ENCODE peak calls at places on chromosome 1, in nine cellular contexts. J, N, G, V, Q, O, P, D and E are unnamed samples.

GRCh38 chr1:19799233-19799876 is 361 bp downstream of the TMCO4 start:
- DNase-seq in J (no peak), N (peak), G (peak), V (peak), Q (peak), O (no peak), P (no peak), D (peak), E (no peak)

GRCh38 chr1:7207875-7208646 is 422.8 kb downstream of the CAMTA1 start:
- DNase-seq in J (no peak), N (no peak), G (peak), V (peak), Q (no peak), O (no peak), P (no peak), D (peak), E (no peak)

GRCh38 chr1:22829001-22829989 is 118.7 kb downstream of the EPHB2 start:
- DNase-seq in J (no peak), N (no peak), G (no peak), V (no peak), Q (no peak), O (no peak), P (no peak), D (peak), E (no peak)

GRCh38 chr1:248613742-248614141 is 16.2 kb upstream of the OR2T10 start:
- DNase-seq in J (no peak), N (no peak), G (no peak), V (no peak), Q (no peak), O (no peak), P (no peak), D (no peak), E (no peak)

GRCh38 chr1:116826818-116827606 is 72.8 kb downstream of the CD2 start:
- DNase-seq in J (no peak), N (no peak), G (no peak), V (no peak), Q (no peak), O (no peak), P (peak), D (peak), E (no peak)

GRCh38 chr1:108627256-108627655 is 33.6 kb downstream of the HENMT1 start:
- DNase-seq in J (no peak), N (no peak), G (no peak), V (no peak), Q (no peak), O (no peak), P (no peak), D (no peak), E (no peak)

GRCh38 chr1:77889671-77890070 is 1.2 kb downstream of the NEXN start:
- DNase-seq in J (no peak), N (no peak), G (no peak), V (no peak), Q (no peak), O (peak), P (no peak), D (peak), E (no peak)

GRCh38 chr1:13783551-13783950 is 83.6 kb downstream of the PRDM2 start:
- DNase-seq in J (no peak), N (no peak), G (no peak), V (no peak), Q (no peak), O (no peak), P (no peak), D (peak), E (no peak)

GRCh38 chr1:183105449-183105848 is 80.6 kb upstream of the LAMC2 start:
- DNase-seq in J (no peak), N (no peak), G (no peak), V (no peak), Q (no peak), O (no peak), P (no peak), D (peak), E (no peak)

GRCh38 chr1:204191481-204191880 is 4.8 kb downstream of the KISS1 start:
- DNase-seq in J (no peak), N (no peak), G (no peak), V (no peak), Q (no peak), O (no peak), P (no peak), D (no peak), E (no peak)

GRCh38 chr1:112805155-112805853 is 90.2 kb upstream of the PPM1J start:
- DNase-seq in J (no peak), N (no peak), G (no peak), V (no peak), Q (no peak), O (no peak), P (no peak), D (no peak), E (no peak)

GRCh38 chr1:60978421-60979357 is 103.7 kb upstream of the NFIA start:
- DNase-seq in J (no peak), N (no peak), G (peak), V (no peak), Q (peak), O (no peak), P (peak), D (peak), E (no peak)

GRCh38 chr1:77514871-77515776 is 167.3 kb downstream of the ZZZ3 start:
- DNase-seq in J (no peak), N (no peak), G (peak), V (peak), Q (no peak), O (no peak), P (no peak), D (peak), E (no peak)

GRCh38 chr1:151711044-151711800 is 5.4 kb downstream of the CELF3 start:
- DNase-seq in J (no peak), N (no peak), G (no peak), V (no peak), Q (no peak), O (no peak), P (no peak), D (no peak), E (no peak)

GRCh38 chr1:213201380-213202155 is 150.5 kb downstream of the RPS6KC1 start:
- DNase-seq in J (no peak), N (no peak), G (no peak), V (no peak), Q (no peak), O (no peak), P (no peak), D (peak), E (no peak)

GRCh38 chr1:56658254-56658653 is 13.1 kb downstream of the PRKAA2 start:
- DNase-seq in J (no peak), N (no peak), G (no peak), V (no peak), Q (no peak), O (no peak), P (no peak), D (no peak), E (no peak)

GRCh38 chr1:55443175-55443933 is 228.2 kb upstream of the USP24 start:
- DNase-seq in J (peak), N (peak), G (no peak), V (no peak), Q (peak), O (peak), P (no peak), D (peak), E (no peak)

GRCh38 chr1:206438554-206438953 is 31.7 kb upstream of the IKBKE start:
- DNase-seq in J (no peak), N (no peak), G (no peak), V (no peak), Q (no peak), O (no peak), P (no peak), D (no peak), E (no peak)

GRCh38 chr1:203320546-203321272 is 15.4 kb downstream of the BTG2 start:
- DNase-seq in J (peak), N (peak), G (peak), V (no peak), Q (peak), O (no peak), P (no peak), D (peak), E (no peak)

GRCh38 chr1:70017770-70018169 is 187.6 kb downstream of the LRRC40 start:
- DNase-seq in J (no peak), N (no peak), G (no peak), V (no peak), Q (no peak), O (no peak), P (no peak), D (peak), E (no peak)

GRCh38 chr1:165841582-165842362 is 14.4 kb downstream of the UCK2 start:
- DNase-seq in J (no peak), N (no peak), G (no peak), V (no peak), Q (no peak), O (no peak), P (no peak), D (peak), E (no peak)

GRCh38 chr1:53919675-53920066 is 25.7 kb downstream of the DIO1 start:
- DNase-seq in J (no peak), N (no peak), G (no peak), V (no peak), Q (no peak), O (no peak), P (no peak), D (peak), E (no peak)

GRCh38 chr1:9008236-9008635 is 18.0 kb downstream of the SLC2A7 start:
- DNase-seq in J (no peak), N (no peak), G (no peak), V (no peak), Q (no peak), O (no peak), P (no peak), D (no peak), E (no peak)

GRCh38 chr1:54292015-54292739 is 92.2 kb downstream of the MRPL37 start:
- DNase-seq in J (no peak), N (no peak), G (no peak), V (no peak), Q (no peak), O (no peak), P (no peak), D (no peak), E (no peak)

GRCh38 chr1:11482904-11483479 is 4.0 kb downstream of the DISP3 start:
- DNase-seq in J (no peak), N (no peak), G (no peak), V (no peak), Q (no peak), O (no peak), P (no peak), D (no peak), E (no peak)

GRCh38 chr1:169918927-169919326 is 25.2 kb upstream of the SCYL3 start:
- DNase-seq in J (no peak), N (no peak), G (no peak), V (no peak), Q (no peak), O (no peak), P (no peak), D (no peak), E (no peak)

GRCh38 chr1:203290261-203291089 is 14.8 kb upstream of the BTG2 start:
- DNase-seq in J (peak), N (peak), G (peak), V (peak), Q (peak), O (no peak), P (no peak), D (peak), E (peak)

GRCh38 chr1:168136709-168137514 is at the start of gene GPR161:
- DNase-seq in J (no peak), N (peak), G (peak), V (peak), Q (peak), O (no peak), P (no peak), D (peak), E (peak)

GRCh38 chr1:92854386-92854785 is 22.5 kb downstream of the RPL5 start:
- DNase-seq in J (no peak), N (no peak), G (no peak), V (no peak), Q (no peak), O (no peak), P (no peak), D (no peak), E (no peak)

GRCh38 chr1:223224465-223224864 is 81.4 kb upstream of the TLR5 start:
- DNase-seq in J (peak), N (no peak), G (no peak), V (no peak), Q (no peak), O (no peak), P (no peak), D (no peak), E (no peak)

GRCh38 chr1:153646672-153647374 is 11.7 kb upstream of the SNAPIN start:
- DNase-seq in J (no peak), N (no peak), G (no peak), V (no peak), Q (no peak), O (no peak), P (no peak), D (no peak), E (no peak)

GRCh38 chr1:173555651-173556305 is 47.1 kb downstream of the SLC9C2 start:
- DNase-seq in J (no peak), N (no peak), G (no peak), V (no peak), Q (no peak), O (no peak), P (no peak), D (no peak), E (no peak)
- TF ChIP-seq CTCF in J (no peak), N (no peak), G (no peak), V (no peak), Q (no peak), O (no peak), P (no peak), D (no peak), E (no peak)

DNA sequence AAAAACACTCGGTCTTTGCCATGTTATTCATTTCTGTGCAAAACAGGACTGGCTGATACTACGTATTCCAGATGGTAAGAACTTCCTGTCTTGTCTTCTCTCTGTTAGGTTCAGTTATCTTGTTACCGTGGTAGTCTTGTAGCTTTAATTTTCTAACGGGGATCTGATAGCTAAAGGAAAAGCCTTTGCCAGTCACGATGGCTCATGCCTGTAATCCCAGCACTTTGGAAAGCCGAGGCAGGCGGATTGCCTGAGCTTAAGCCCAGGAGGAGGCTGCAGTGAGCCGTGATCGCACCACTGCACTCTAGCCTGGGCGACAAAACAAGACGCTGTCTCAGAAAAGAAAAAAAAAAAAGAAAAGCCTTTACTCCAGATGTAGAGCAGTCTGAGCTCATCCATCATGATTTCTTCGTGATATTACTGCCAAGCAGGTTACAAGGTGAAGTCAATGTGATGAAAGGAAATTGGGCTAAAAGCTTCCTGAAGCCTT is 11.1 kb upstream of the MSTO1 start:
- DNase-seq in J (no peak), N (no peak), G (no peak), V (no peak), Q (no peak), O (no peak), P (no peak), D (peak), E (no peak)
- TF ChIP-seq CTCF in J (no peak), N (no peak), G (no peak), V (no peak), Q (no peak), O (no peak), P (no peak), D (peak), E (no peak)

GRCh38 chr1:87120779-87121178 is 206.3 kb downstream of the HS2ST1 start:
- DNase-seq in J (no peak), N (no peak), G (no peak), V (no peak), Q (no peak), O (no peak), P (no peak), D (no peak), E (no peak)
- TF ChIP-seq CTCF in J (no peak), N (no peak), G (no peak), V (peak), Q (no peak), O (peak), P (no peak), D (peak), E (peak)

GRCh38 chr1:38310079-38310478 is 263.5 kb upstream of the POU3F1 start:
- DNase-seq in J (no peak), N (no peak), G (no peak), V (no peak), Q (no peak), O (no peak), P (no peak), D (no peak), E (no peak)
- TF ChIP-seq CTCF in J (no peak), N (no peak), G (no peak), V (no peak), Q (no peak), O (no peak), P (no peak), D (no peak), E (no peak)

DNA sequence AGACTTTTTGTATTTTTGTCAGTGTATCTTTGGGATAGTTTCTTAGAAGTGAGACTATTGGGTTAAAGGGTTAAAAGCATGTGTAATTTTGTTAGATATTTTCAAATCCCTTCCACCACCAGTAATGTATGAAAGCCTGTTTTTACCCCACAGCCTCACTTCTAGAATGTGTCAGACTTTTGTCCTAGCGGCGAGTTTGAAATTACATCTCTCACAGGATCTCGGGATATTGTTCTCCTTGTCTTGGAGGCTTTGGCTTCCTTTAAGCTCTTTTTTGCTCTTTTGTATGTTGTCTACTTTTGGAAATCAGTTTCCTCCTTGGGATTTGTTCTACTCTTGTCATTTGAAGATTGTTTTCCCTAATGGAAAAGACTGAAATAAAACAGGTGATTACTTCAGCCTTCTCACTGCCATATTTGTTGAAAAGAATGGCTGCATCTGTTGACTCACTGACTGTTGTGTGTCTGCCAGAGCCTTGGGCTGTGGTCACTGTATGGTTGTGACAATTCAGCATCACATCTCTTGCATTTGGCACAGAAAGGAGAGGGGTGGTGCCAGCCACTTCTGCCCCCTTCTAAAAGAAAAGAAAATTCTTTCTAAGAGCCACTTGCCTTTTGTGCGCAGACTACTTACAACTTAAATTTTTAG is 22.6 kb downstream of the ST3GAL3 start:
- DNase-seq in J (no peak), N (no peak), G (no peak), V (no peak), Q (no peak), O (no peak), P (no peak), D (peak), E (no peak)
- TF ChIP-seq CTCF in J (no peak), N (no peak), G (no peak), V (no peak), Q (no peak), O (no peak), P (no peak), D (no peak), E (no peak)

GRCh38 chr1:201463071-201463552 is 5.9 kb downstream of the PHLDA3 start:
- DNase-seq in J (peak), N (no peak), G (no peak), V (no peak), Q (no peak), O (peak), P (no peak), D (peak), E (no peak)
- TF ChIP-seq CTCF in J (peak), N (peak), G (no peak), V (peak), Q (peak), O (peak), P (no peak), D (peak), E (peak)

DNA sequence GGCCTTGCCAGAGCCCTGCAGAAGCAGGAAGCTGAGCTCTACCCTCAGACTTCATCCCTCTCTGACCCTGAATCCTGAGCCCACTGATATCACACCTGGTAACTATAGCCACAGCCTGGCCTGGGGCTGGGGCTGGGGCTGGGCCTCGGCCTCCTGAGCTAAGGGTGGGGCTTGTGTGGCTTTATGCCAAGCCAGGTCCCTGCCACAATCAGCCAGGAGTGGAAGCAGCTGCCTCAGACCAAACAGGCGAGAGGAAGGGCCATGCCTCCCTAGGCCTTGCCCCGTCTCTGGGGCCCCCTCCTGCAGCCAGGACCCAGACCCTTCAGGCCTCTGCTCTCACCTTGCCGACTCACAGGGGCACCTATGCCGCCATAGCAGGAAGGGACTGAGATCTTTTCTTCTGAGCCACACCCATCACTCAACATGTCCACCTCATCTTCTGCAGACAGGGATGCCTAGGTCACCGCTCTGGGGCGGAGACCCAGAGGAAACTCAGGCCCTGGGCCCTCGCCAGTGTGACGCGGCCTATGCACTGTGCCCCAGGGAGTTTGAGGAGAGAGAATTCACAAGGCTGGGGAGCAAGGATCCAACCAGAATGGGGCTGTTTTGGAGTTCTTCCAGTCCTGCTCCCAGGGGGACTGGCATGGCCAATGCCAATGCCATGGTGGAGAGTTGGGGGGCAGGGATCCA is 5.7 kb downstream of the UBXN11 start:
- DNase-seq in J (no peak), N (no peak), G (no peak), V (no peak), Q (no peak), O (no peak), P (no peak), D (no peak), E (no peak)
- TF ChIP-seq CTCF in J (no peak), N (no peak), G (no peak), V (no peak), Q (no peak), O (no peak), P (no peak), D (no peak), E (no peak)